ENCODE peak calls at places on chromosome 17, in eight cellular contexts. P, B, C, N, F, S, R and T are unnamed samples.

GRCh38 chr17:18070861-18071340 is 16.8 kb upstream of the DRG2 start:
- DNase-seq in R (no peak), P (peak; percentile 61), F (peak; percentile 62), S (peak; percentile 11), C (no peak), B (no peak), N (peak; percentile 35), T (peak; percentile 67)

GRCh38 chr17:67272312-67273050 is 27.5 kb upstream of the HELZ start:
- DNase-seq in N (peak; percentile 70), P (no peak), S (peak; percentile 42), F (no peak), C (no peak), B (no peak), R (no peak), T (peak; percentile 14)

GRCh38 chr17:16527298-16527697 is 35.3 kb upstream of the LRRC75A start:
- DNase-seq in B (no peak), P (no peak), R (no peak), C (no peak), F (no peak), S (no peak), N (no peak), T (no peak)

GRCh38 chr17:17728550-17729251 is 47.4 kb downstream of the RAI1 start:
- DNase-seq in B (no peak), R (peak; percentile 86), N (no peak), P (no peak), C (peak; percentile 34), S (no peak), F (no peak), T (no peak)

GRCh38 chr17:5121186-5121841 is 5.5 kb downstream of the USP6 start:
- DNase-seq in P (no peak), S (no peak), N (no peak), F (no peak), C (no peak), B (no peak), R (no peak), T (no peak)

GRCh38 chr17:40179923-40180659 is 2.8 kb downstream of the RAPGEFL1 start:
- DNase-seq in R (no peak), S (no peak), B (no peak), N (peak; percentile 67), F (peak; percentile 75), C (no peak), P (peak; percentile 70), T (peak; percentile 82)

GRCh38 chr17:49575524-49576120 is at the start of gene NXPH3:
- DNase-seq in P (peak; percentile 19), R (peak; percentile 63), C (peak; percentile 89), N (peak; percentile 80), S (peak; percentile 67), F (no peak), B (no peak), T (peak; percentile 77)

GRCh38 chr17:47275245-47275984 is 21.8 kb downstream of the ITGB3 start:
- DNase-seq in B (peak; percentile 62), P (peak; percentile 84), R (peak; percentile 95), F (peak; percentile 83), N (peak; percentile 89), S (no peak), C (peak; percentile 97), T (peak; percentile 98)

GRCh38 chr17:12990041-12990808 is 27.6 kb downstream of the ELAC2 start:
- DNase-seq in S (no peak), F (no peak), N (peak; percentile 17), B (no peak), P (no peak), R (no peak), C (peak; percentile 89), T (no peak)

GRCh38 chr17:71338396-71338795 is 782.4 kb upstream of the SOX9 start:
- DNase-seq in S (no peak), C (no peak), N (no peak), B (no peak), R (peak; percentile 13), F (peak; percentile 60), P (peak; percentile 43), T (peak; percentile 62)

GRCh38 chr17:81510798-81511549 is 1.6 kb downstream of the ACTG1 start:
- DNase-seq in C (peak; percentile 76), S (peak; percentile 35), R (peak; percentile 20), N (no peak), P (no peak), F (peak; percentile 43), B (no peak), T (peak; percentile 58)

GRCh38 chr17:72358465-72358864 is 237.6 kb downstream of the SOX9 start:
- DNase-seq in P (peak; percentile 86), R (peak; percentile 96), N (no peak), B (no peak), S (no peak), C (no peak), F (peak; percentile 73), T (peak; percentile 84)

GRCh38 chr17:79154446-79154845 is 79.8 kb downstream of the ENGASE start:
- DNase-seq in S (no peak), R (no peak), N (no peak), C (peak; percentile 77), F (no peak), B (no peak), P (no peak), T (no peak)

GRCh38 chr17:4994081-4994595 is 3.2 kb downstream of the INCA1 start:
- DNase-seq in B (no peak), N (no peak), P (no peak), R (no peak), F (no peak), S (no peak), C (no peak), T (no peak)

DNA sequence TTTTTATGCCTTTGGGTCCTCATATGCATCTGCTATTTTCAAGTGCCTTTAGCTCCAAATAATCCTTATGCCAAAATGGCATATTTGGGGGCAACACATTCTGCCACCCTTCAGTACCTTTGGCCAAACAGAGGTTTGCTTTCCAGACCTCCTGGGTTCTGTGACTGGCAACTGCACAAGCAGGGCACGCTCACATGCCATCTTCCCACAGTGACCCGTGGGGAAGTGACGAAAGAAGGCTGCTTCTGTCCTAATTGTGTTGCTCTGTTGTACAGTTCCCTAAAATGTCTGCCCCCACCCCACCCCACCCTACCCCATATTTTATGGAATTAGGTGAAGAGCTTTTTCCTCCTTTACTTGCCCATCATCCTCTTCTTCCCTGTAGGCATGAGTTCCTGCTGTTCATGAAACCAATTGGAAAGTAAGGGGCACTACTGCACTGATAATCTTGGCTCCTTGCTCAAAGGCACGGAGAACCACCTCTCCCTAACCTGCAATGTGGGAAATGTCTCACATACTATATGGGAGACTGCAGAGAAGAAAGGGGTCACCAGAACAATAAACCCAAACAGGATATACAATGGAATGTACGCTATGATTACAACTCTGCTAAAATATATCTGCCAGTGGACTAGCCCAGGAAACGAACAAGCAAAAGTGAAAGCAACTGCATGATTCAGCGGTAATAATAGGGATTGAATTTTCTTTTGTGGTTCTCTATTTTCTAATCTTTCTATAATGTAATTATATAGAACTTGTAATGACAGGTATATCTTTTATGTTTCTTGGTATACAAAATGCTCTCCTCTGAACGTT is 3.3 kb upstream of the SLFN12L start:
- DNase-seq in P (peak; percentile 51), C (peak; percentile 73), S (peak; percentile 75), B (no peak), F (peak; percentile 46), N (no peak), R (peak; percentile 6), T (peak; percentile 33)
- H3K4me3 ChIP-seq in P (peak overlapping the region; percentile 41), C (peak overlapping the region; percentile 71), S (peak overlapping the region; percentile 79), B (peak overlapping the region; percentile 63), F (no peak overlapping the region), N (no peak overlapping the region), R (peak overlapping the region; percentile 44), T (peak overlapping the region; percentile 2)

DNA sequence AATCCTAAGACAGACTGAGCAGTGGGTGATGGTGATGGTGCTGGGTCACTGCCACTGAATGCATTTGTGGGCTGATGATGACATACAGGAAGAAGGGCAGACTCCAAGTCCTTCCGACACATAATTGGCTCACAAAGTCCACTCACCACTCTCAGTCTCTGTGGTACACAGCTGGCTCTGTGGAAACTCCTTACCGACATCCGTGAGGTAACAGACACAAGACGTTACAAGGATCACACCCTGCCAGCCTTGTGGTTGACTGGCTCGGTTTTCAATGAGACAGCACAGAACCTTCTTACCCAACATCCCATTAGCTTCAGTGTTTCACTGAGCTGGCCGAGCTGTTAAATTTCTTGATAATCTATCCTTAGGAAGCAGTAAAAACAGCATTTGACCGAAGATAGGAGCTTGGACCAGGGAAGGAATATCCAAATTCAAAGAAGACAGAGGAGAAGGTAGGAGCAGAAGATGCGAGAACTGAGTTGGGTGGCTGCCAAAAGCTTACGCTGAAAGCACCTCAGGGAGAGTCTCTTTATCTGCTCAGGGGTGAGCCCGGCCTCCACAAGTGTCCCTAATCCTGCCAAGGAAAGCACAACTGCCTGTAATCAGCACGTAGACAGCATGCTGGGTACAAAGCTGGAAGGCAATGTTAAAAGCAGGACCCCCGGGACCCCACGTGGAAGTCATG is 5.5 kb upstream of the MXRA7 start:
- DNase-seq in N (no peak), S (no peak), P (peak; percentile 99), C (peak; percentile 77), F (peak; percentile 98), R (no peak), B (no peak), T (peak; percentile 97)
- H3K4me3 ChIP-seq in N (no peak overlapping the region), S (no peak overlapping the region), P (no peak overlapping the region), C (no peak overlapping the region), F (no peak overlapping the region), R (no peak overlapping the region), B (no peak overlapping the region), T (no peak overlapping the region)

DNA sequence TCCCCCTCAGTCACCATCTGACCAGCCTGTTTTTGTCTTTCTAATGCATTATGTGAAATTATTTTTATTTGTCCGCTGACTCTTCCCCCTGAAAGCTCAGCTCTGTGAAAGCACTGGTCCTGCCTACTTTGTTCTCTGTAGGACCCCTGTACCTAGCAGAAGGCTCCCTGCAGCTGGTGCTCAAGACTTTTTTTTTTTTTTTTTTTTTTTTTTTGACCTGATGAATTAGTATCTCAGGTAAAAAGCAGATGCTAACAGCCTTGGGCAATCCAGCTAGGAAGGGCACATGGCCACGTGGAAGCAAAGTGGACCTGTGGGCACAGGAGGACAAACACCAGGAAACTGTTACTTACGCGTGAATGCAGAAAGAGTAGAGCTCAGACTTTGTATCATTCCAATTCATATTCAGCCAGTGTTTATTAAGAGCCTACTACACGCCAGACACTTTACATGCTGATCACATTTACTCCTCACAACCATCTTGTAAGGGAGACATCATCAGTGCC is 629 bp upstream of the UNC119 start:
- DNase-seq in F (no peak), S (no peak), N (no peak), R (no peak), C (no peak), P (no peak), B (no peak), T (no peak)
- H3K4me3 ChIP-seq in F (peak overlapping the region; percentile 22), S (no peak overlapping the region), N (no peak overlapping the region), R (peak overlapping the region; percentile 83), C (peak overlapping the region; percentile 66), P (no peak overlapping the region), B (peak overlapping the region; percentile 92), T (peak overlapping the region; percentile 71)

GRCh38 chr17:60538726-60539125 is 12.7 kb upstream of the APPBP2 start:
- DNase-seq in S (no peak), B (no peak), C (no peak), F (no peak), P (no peak), R (no peak), N (no peak), T (no peak)

GRCh38 chr17:60534613-60535157 is 8.6 kb upstream of the APPBP2 start:
- DNase-seq in R (no peak), C (no peak), N (no peak), S (no peak), F (no peak), P (no peak), B (no peak), T (no peak)

GRCh38 chr17:60529806-60530205 is 3.8 kb upstream of the APPBP2 start:
- DNase-seq in R (no peak), N (no peak), B (no peak), P (peak; percentile 26), S (no peak), C (no peak), F (no peak), T (no peak)

GRCh38 chr17:60535382-60536279 is 9.6 kb upstream of the APPBP2 start:
- DNase-seq in N (no peak), B (no peak), F (peak; percentile 52), P (peak; percentile 98), C (no peak), S (no peak), R (no peak), T (peak; percentile 83)

GRCh38 chr17:60534010-60534555 is 8.0 kb upstream of the APPBP2 start:
- DNase-seq in C (no peak), N (no peak), S (no peak), R (no peak), P (peak; percentile 85), B (no peak), F (no peak), T (peak; percentile 64)
- H3K4me3 ChIP-seq in C (no peak overlapping the region), N (no peak overlapping the region), S (no peak overlapping the region), R (no peak overlapping the region), P (no peak overlapping the region), B (no peak overlapping the region), F (no peak overlapping the region), T (no peak overlapping the region)